ENCODE peak calls at places on chromosomes 3 and 15, in seven cellular contexts. N is C1 segment of cervical spinal cord, F is ELR, E is left colon, B is HTR-8/SVneo, L is H9, W is T-helper 2 cell. S is an unnamed sample.

GRCh38 chr3:155233213-155233612 is 60.3 kb downstream of the STRIT1 start:
- DNase-seq in B (peak), N (peak), F (peak), L (no peak), W (no peak), E (no peak), S (no peak)

GRCh38 chr15:73392025-73392424 is 23.3 kb upstream of the HCN4 start:
- DNase-seq in B (no peak), N (no peak), W (no peak), F (no peak), L (no peak), E (no peak), S (no peak)

GRCh38 chr3:37041546-37042195 is 48.4 kb downstream of the MLH1 start:
- DNase-seq in E (no peak), W (no peak), L (no peak), F (peak), N (no peak), B (no peak), S (no peak)

GRCh38 chr15:70488941-70489848 is 274.2 kb downstream of the UACA start:
- DNase-seq in W (no peak), N (no peak), F (no peak), E (no peak), B (no peak), L (no peak), S (no peak)

GRCh38 chr3:43144811-43145490 is 39.1 kb upstream of the POMGNT2 start:
- DNase-seq in E (no peak), F (peak), W (no peak), L (no peak), N (no peak), B (no peak), S (no peak)

GRCh38 chr15:92322566-92323355 is 70.9 kb upstream of the ST8SIA2 start:
- DNase-seq in F (no peak), L (no peak), N (peak), W (no peak), B (no peak), E (no peak), S (no peak)

GRCh38 chr3:58066842-58067241 is 58.6 kb downstream of the FLNB start:
- DNase-seq in N (no peak), E (no peak), W (no peak), F (peak), L (no peak), B (no peak), S (no peak)

GRCh38 chr3:141150431-141150830 is 81.2 kb upstream of the PXYLP1 start:
- DNase-seq in B (no peak), W (no peak), L (no peak), F (no peak), N (no peak), E (no peak), S (no peak)

GRCh38 chr15:63588826-63589225 is 8.4 kb upstream of the FBXL22 start:
- DNase-seq in E (no peak), N (no peak), F (no peak), W (no peak), B (no peak), L (no peak), S (no peak)

GRCh38 chr15:29451201-29451781 is 181.7 kb upstream of the NSMCE3 start:
- DNase-seq in N (no peak), W (no peak), F (peak), B (no peak), E (no peak), L (peak), S (no peak)

GRCh38 chr3:64975138-64975537 is 287.3 kb upstream of the ADAMTS9 start:
- DNase-seq in W (no peak), B (no peak), L (no peak), N (no peak), E (no peak), F (no peak), S (no peak)

GRCh38 chr3:25291524-25291923 is 136.5 kb upstream of the RARB start:
- DNase-seq in F (no peak), E (no peak), L (no peak), B (no peak), W (no peak), N (no peak), S (no peak)

GRCh38 chr3:105798381-105798934 is 70.4 kb downstream of the CBLB start:
- DNase-seq in W (no peak), F (no peak), E (no peak), L (no peak), N (no peak), B (no peak), S (no peak)

GRCh38 chr3:49500408-49501257 is 30.6 kb downstream of the DAG1 start:
- DNase-seq in B (peak), E (peak), W (no peak), L (no peak), N (no peak), F (peak), S (no peak)